ENCODE peak calls at places on chromosomes 3 and 15, in six cellular contexts. N, I, L, P, W and G are unnamed samples. For H3K36me3, the result is how much of the 10 kb centered on the place peaks cover.

GRCh38 chr3:107409365-107409764 is 32.1 kb downstream of the CCDC54 start:
- DNase-seq in W (no peak), L (no peak), I (no peak), N (no peak), P (no peak), G (no peak)

GRCh38 chr3:112273536-112273935 is 20.5 kb downstream of the SLC9C1 start:
- DNase-seq in N (no peak), I (no peak), W (no peak), P (no peak), L (no peak), G (no peak)

GRCh38 chr3:142180761-142181362 is 31.5 kb upstream of the TFDP2 start:
- DNase-seq in N (peak), P (peak), W (peak), I (peak), L (peak), G (peak)

GRCh38 chr3:53375019-53375418 is 27.7 kb upstream of the DCP1A start:
- DNase-seq in N (peak), I (peak), L (peak), P (peak), W (peak), G (peak)

GRCh38 chr3:113668015-113668414 is 28.4 kb downstream of the USF3 start:
- DNase-seq in L (no peak), N (no peak), W (no peak), I (no peak), P (no peak), G (peak)

GRCh38 chr15:69417581-69417980 is 3.4 kb downstream of the KIF23 start:
- DNase-seq in I (no peak), L (no peak), W (no peak), N (no peak), P (no peak), G (no peak)

GRCh38 chr15:76340198-76340801 is 3.7 kb downstream of the ISL2 start:
- DNase-seq in L (no peak), W (no peak), N (peak), I (peak), P (peak), G (peak)

GRCh38 chr3:105444725-105445124 is 78.0 kb downstream of the ALCAM start:
- DNase-seq in I (no peak), P (no peak), N (no peak), W (no peak), L (no peak), G (no peak)

GRCh38 chr3:65974505-65974904 is 64.2 kb downstream of the MAGI1 start:
- DNase-seq in L (no peak), P (no peak), I (no peak), N (no peak), W (no peak), G (no peak)

GRCh38 chr3:98827221-98827620 is 64.1 kb downstream of the ST3GAL6 start:
- DNase-seq in N (no peak), P (no peak), W (no peak), I (no peak), L (no peak), G (no peak)

GRCh38 chr15:67433495-67434099 is 87.3 kb upstream of the C15orf61 start:
- DNase-seq in W (peak), P (peak), L (peak), I (peak), N (peak), G (peak)

GRCh38 chr3:134527538-134528186 is 41.8 kb downstream of the CEP63 start:
- DNase-seq in L (no peak), I (no peak), P (no peak), W (no peak), N (no peak), G (no peak)

GRCh38 chr15:57610130-57610529 is 18.4 kb downstream of the MYZAP start:
- DNase-seq in I (no peak), P (peak), L (peak), N (peak), W (peak), G (peak)

GRCh38 chr3:152623286-152623685 is 211.6 kb upstream of the P2RY1 start:
- DNase-seq in I (no peak), L (no peak), N (no peak), W (no peak), P (no peak), G (no peak)

GRCh38 chr3:165883866-165884478 is 46.7 kb upstream of the BCHE start:
- DNase-seq in I (no peak), W (no peak), L (no peak), P (no peak), N (no peak), G (no peak)

GRCh38 chr3:65953881-65954733 is 84.6 kb downstream of the MAGI1 start:
- DNase-seq in N (no peak), W (peak), I (no peak), P (peak), L (peak), G (no peak)

GRCh38 chr3:138774529-138775253 is 60.0 kb downstream of the PIK3CB start:
- DNase-seq in W (no peak), N (peak), I (no peak), L (peak), P (peak), G (peak)

DNA sequence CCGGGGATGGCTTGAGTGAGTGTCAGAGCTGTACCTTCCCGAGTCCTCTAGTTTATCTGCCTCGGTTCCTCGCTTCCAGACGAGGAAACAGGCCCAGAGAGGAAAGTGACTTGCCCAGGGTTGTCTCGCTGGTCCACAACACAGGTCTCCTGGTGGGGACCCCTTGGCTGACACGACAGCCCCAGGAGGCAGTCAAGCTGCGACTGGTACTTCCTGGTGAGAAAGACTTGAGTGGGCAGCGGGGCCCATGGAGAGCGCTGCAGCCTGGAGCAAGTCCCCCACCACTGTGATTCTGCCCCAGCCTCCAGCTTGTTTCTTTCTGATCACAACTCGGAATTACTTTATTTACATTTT is 600 bp upstream of the CHRNA5 start:
- DNase-seq in L (peak), N (no peak), W (no peak), I (no peak), P (no peak), G (no peak)
- H3K4me3 ChIP-seq in L (no peak), N (no peak), W (peak), I (peak), P (peak), G (peak)

GRCh38 chr3:191362524-191363090 is 32.3 kb upstream of the UTS2B start:
- DNase-seq in W (no peak), N (no peak), I (no peak), P (no peak), L (no peak), G (no peak)
- H3K36me3 ChIP-seq in W (half or more), N (under half), I (under half), P (under half), L (under half), G (under half)

GRCh38 chr3:156711113-156711512 is 36.7 kb downstream of the TIPARP start:
- DNase-seq in W (no peak), N (no peak), P (no peak), L (no peak), I (no peak), G (no peak)
- H3K4me3 ChIP-seq in W (no peak), N (no peak), P (no peak), L (no peak), I (no peak), G (no peak)

GRCh38 chr3:16319307-16319706 is 54.3 kb downstream of the OXNAD1 start:
- DNase-seq in I (peak), W (no peak), P (no peak), N (no peak), L (no peak), G (no peak)

GRCh38 chr3:16317561-16317945 is 52.5 kb downstream of the OXNAD1 start:
- DNase-seq in N (no peak), I (no peak), W (no peak), L (no peak), P (no peak), G (no peak)

GRCh38 chr3:16319723-16320122 is 54.7 kb downstream of the OXNAD1 start:
- DNase-seq in W (no peak), I (no peak), N (no peak), P (no peak), L (no peak), G (no peak)

GRCh38 chr3:16316847-16317560 is 52.0 kb downstream of the OXNAD1 start:
- DNase-seq in I (no peak), N (no peak), P (no peak), L (no peak), W (no peak), G (no peak)

GRCh38 chr3:16318216-16318615 is 53.2 kb downstream of the OXNAD1 start:
- DNase-seq in P (no peak), L (no peak), I (no peak), N (no peak), W (no peak), G (no peak)
- H3K36me3 ChIP-seq in P (under half), L (under half), I (half or more), N (under half), W (half or more), G (under half)

GRCh38 chr15:47924381-47924780 is 196.4 kb upstream of the SLC24A5 start:
- DNase-seq in L (no peak), W (no peak), I (no peak), P (no peak), N (no peak), G (no peak)
- H3K4me3 ChIP-seq in L (no peak), W (no peak), I (no peak), P (no peak), N (no peak), G (no peak)

DNA sequence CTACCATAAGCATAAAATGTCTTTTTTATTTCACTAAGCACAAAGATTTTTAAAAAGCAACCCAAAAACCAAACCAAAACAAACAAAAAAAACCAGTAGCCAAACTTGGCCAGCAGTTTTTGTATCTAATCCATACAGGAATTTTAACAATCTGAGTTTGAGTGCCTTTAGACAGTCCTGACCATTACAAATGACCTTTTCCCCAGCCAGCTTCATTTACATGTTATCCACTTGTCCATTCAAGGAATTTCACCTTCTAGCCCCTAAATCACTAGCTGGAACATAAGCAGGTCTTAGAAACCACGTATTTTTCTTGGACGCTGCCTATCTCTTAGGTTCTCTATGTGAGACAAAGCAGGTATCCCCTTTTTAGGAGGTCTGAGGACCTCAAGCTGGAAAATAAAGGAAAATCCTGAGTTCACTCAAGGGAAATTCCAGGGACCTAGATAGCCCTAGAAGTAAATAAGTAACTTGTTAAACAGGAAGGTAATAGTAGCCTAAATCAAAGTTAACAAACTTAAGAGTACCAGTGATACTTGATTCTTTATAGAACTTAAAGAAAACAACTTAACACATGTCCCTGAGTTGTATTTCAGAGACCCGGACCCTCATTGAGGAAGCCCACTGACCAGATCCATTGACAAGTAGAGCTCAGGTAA is 34.2 kb downstream of the CIP2A start:
- DNase-seq in W (no peak), P (no peak), L (no peak), N (no peak), I (no peak), G (no peak)
- H3K36me3 ChIP-seq in W (under half), P (under half), L (under half), N (under half), I (under half), G (half or more)